ENCODE peak calls at places on chromosomes 6 and 20, in five cellular contexts. One of them, this sample, is unnamed.

GRCh38 chr6:137630666-137631065 is 136.5 kb upstream of the OLIG3 start:
- DNase-seq in AG09319: no peak
- DNase-seq in OCI-LY7: no peak
- DNase-seq in endothelial cell: no peak
- DNase-seq in CD8-positive, alpha-beta T cell: no peak
- DNase-seq in this sample: no peak

GRCh38 chr6:78947962-78948361 is 80.6 kb downstream of the IRAK1BP1 start:
- DNase-seq in AG09319: no peak
- DNase-seq in OCI-LY7: no peak
- DNase-seq in endothelial cell: no peak
- DNase-seq in CD8-positive, alpha-beta T cell: no peak
- DNase-seq in this sample: no peak

GRCh38 chr6:104929348-104929747 is 27.6 kb upstream of the LIN28B start:
- DNase-seq in AG09319: no peak
- DNase-seq in OCI-LY7: no peak
- DNase-seq in endothelial cell: no peak
- DNase-seq in CD8-positive, alpha-beta T cell: no peak
- DNase-seq in this sample: no peak

GRCh38 chr20:17570347-17571152 is 675 bp downstream of the DSTN start:
- DNase-seq in AG09319: no peak
- DNase-seq in OCI-LY7: peak
- DNase-seq in endothelial cell: peak
- DNase-seq in CD8-positive, alpha-beta T cell: peak
- DNase-seq in this sample: no peak

GRCh38 chr20:49384437-49385434 is 97.7 kb downstream of the KCNB1 start:
- DNase-seq in AG09319: no peak
- DNase-seq in OCI-LY7: peak
- DNase-seq in endothelial cell: peak
- DNase-seq in CD8-positive, alpha-beta T cell: peak
- DNase-seq in this sample: peak

GRCh38 chr6:73585566-73586415 is 65.0 kb upstream of the EEF1A1 start:
- DNase-seq in AG09319: peak
- DNase-seq in OCI-LY7: peak
- DNase-seq in endothelial cell: peak
- DNase-seq in CD8-positive, alpha-beta T cell: peak
- DNase-seq in this sample: no peak

GRCh38 chr6:71473908-71474307 is 185.3 kb downstream of the OGFRL1 start:
- DNase-seq in AG09319: no peak
- DNase-seq in OCI-LY7: no peak
- DNase-seq in endothelial cell: no peak
- DNase-seq in CD8-positive, alpha-beta T cell: no peak
- DNase-seq in this sample: no peak

GRCh38 chr6:141685416-141685815 is 447.3 kb upstream of the GJE1 start:
- DNase-seq in AG09319: no peak
- DNase-seq in OCI-LY7: no peak
- DNase-seq in endothelial cell: no peak
- DNase-seq in CD8-positive, alpha-beta T cell: no peak
- DNase-seq in this sample: no peak

GRCh38 chr6:91730710-91731109 is 1143.8 kb upstream of the MAP3K7 start:
- DNase-seq in AG09319: no peak
- DNase-seq in OCI-LY7: no peak
- DNase-seq in endothelial cell: no peak
- DNase-seq in CD8-positive, alpha-beta T cell: no peak
- DNase-seq in this sample: no peak

GRCh38 chr20:59255256-59255655 is 45.2 kb upstream of the EDN3 start:
- DNase-seq in AG09319: no peak
- DNase-seq in OCI-LY7: no peak
- DNase-seq in endothelial cell: no peak
- DNase-seq in CD8-positive, alpha-beta T cell: no peak
- DNase-seq in this sample: no peak

GRCh38 chr20:59250293-59250692 is 50.1 kb upstream of the EDN3 start:
- DNase-seq in AG09319: no peak
- DNase-seq in OCI-LY7: no peak
- DNase-seq in endothelial cell: no peak
- DNase-seq in CD8-positive, alpha-beta T cell: no peak
- DNase-seq in this sample: no peak

GRCh38 chr20:59258103-59258705 is 42.2 kb upstream of the EDN3 start:
- DNase-seq in AG09319: no peak
- DNase-seq in OCI-LY7: no peak
- DNase-seq in endothelial cell: no peak
- DNase-seq in CD8-positive, alpha-beta T cell: no peak
- DNase-seq in this sample: no peak

GRCh38 chr20:59253325-59253724 is 47.1 kb upstream of the EDN3 start:
- DNase-seq in AG09319: no peak
- DNase-seq in OCI-LY7: no peak
- DNase-seq in endothelial cell: no peak
- DNase-seq in CD8-positive, alpha-beta T cell: peak
- DNase-seq in this sample: no peak

GRCh38 chr20:59253779-59254319 is 46.6 kb upstream of the EDN3 start:
- DNase-seq in AG09319: no peak
- DNase-seq in OCI-LY7: no peak
- DNase-seq in endothelial cell: no peak
- DNase-seq in CD8-positive, alpha-beta T cell: peak
- DNase-seq in this sample: peak
- TF ChIP-seq CTCF in AG09319: no peak
- TF ChIP-seq CTCF in OCI-LY7: peak
- TF ChIP-seq CTCF in endothelial cell: no peak
- TF ChIP-seq CTCF in CD8-positive, alpha-beta T cell: no peak
- TF ChIP-seq CTCF in this sample: no peak

GRCh38 chr20:54199283-54199682 is 8.6 kb upstream of the PFDN4 start:
- DNase-seq in AG09319: no peak
- DNase-seq in OCI-LY7: no peak
- DNase-seq in endothelial cell: no peak
- DNase-seq in CD8-positive, alpha-beta T cell: no peak
- DNase-seq in this sample: no peak

GRCh38 chr20:54197621-54198604 is 10.0 kb upstream of the PFDN4 start:
- DNase-seq in AG09319: peak
- DNase-seq in OCI-LY7: peak
- DNase-seq in endothelial cell: no peak
- DNase-seq in CD8-positive, alpha-beta T cell: no peak
- DNase-seq in this sample: no peak

GRCh38 chr20:54193817-54194216 is 14.1 kb upstream of the PFDN4 start:
- DNase-seq in AG09319: no peak
- DNase-seq in OCI-LY7: no peak
- DNase-seq in endothelial cell: no peak
- DNase-seq in CD8-positive, alpha-beta T cell: no peak
- DNase-seq in this sample: no peak

GRCh38 chr20:54195483-54196472 is 12.1 kb upstream of the PFDN4 start:
- DNase-seq in AG09319: no peak
- DNase-seq in OCI-LY7: peak
- DNase-seq in endothelial cell: no peak
- DNase-seq in CD8-positive, alpha-beta T cell: no peak
- DNase-seq in this sample: no peak

DNA sequence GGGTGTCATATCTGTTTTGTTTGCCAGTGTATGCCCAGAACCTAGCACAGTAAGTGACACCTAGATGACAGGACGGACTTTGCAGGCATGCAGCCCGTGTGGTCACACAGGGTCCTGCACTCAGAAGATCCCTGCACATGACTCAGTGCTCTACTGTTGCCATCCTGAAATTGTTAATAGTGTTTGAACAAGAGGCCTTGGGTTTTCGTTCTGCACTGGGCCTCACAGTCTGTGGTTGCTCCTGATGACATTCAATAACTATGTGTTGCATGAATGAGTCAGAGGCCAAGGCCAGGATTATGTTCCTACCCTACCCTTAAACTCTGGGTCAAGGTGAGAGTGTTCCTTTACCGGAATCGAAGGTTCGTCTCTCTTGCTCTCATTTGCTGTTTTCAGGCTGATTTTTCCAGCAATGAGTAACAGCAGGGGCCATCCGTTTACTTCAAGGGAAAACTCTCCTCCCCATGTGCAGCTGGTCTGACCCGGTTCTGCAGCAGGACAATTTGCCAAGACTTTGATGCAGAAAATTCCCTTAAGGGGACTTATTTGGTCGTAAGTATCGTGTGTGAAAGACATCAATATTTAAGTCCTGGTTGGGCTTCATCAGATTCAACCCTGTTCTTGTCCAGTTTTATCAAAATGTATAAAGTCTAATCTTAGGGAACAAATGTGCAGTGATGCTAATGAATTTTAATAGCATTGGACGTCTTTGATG is 13.0 kb upstream of the PFDN4 start:
- DNase-seq in AG09319: no peak
- DNase-seq in OCI-LY7: no peak
- DNase-seq in endothelial cell: no peak
- DNase-seq in CD8-positive, alpha-beta T cell: no peak
- DNase-seq in this sample: no peak
- TF ChIP-seq CTCF in AG09319: no peak
- TF ChIP-seq CTCF in OCI-LY7: no peak
- TF ChIP-seq CTCF in endothelial cell: peak
- TF ChIP-seq CTCF in CD8-positive, alpha-beta T cell: no peak
- TF ChIP-seq CTCF in this sample: no peak

GRCh38 chr20:32667030-32667429 is 6.7 kb downstream of the C20orf203 start:
- DNase-seq in AG09319: no peak
- DNase-seq in OCI-LY7: no peak
- DNase-seq in endothelial cell: no peak
- DNase-seq in CD8-positive, alpha-beta T cell: no peak
- DNase-seq in this sample: no peak

GRCh38 chr20:32663704-32664351 is 9.9 kb downstream of the C20orf203 start:
- DNase-seq in AG09319: no peak
- DNase-seq in OCI-LY7: no peak
- DNase-seq in endothelial cell: no peak
- DNase-seq in CD8-positive, alpha-beta T cell: no peak
- DNase-seq in this sample: no peak

GRCh38 chr20:32664352-32665159 is 9.2 kb downstream of the C20orf203 start:
- DNase-seq in AG09319: no peak
- DNase-seq in OCI-LY7: no peak
- DNase-seq in endothelial cell: no peak
- DNase-seq in CD8-positive, alpha-beta T cell: no peak
- DNase-seq in this sample: no peak

GRCh38 chr20:32660661-32661060 is 13.1 kb downstream of the C20orf203 start:
- DNase-seq in AG09319: no peak
- DNase-seq in OCI-LY7: no peak
- DNase-seq in endothelial cell: no peak
- DNase-seq in CD8-positive, alpha-beta T cell: no peak
- DNase-seq in this sample: no peak

DNA sequence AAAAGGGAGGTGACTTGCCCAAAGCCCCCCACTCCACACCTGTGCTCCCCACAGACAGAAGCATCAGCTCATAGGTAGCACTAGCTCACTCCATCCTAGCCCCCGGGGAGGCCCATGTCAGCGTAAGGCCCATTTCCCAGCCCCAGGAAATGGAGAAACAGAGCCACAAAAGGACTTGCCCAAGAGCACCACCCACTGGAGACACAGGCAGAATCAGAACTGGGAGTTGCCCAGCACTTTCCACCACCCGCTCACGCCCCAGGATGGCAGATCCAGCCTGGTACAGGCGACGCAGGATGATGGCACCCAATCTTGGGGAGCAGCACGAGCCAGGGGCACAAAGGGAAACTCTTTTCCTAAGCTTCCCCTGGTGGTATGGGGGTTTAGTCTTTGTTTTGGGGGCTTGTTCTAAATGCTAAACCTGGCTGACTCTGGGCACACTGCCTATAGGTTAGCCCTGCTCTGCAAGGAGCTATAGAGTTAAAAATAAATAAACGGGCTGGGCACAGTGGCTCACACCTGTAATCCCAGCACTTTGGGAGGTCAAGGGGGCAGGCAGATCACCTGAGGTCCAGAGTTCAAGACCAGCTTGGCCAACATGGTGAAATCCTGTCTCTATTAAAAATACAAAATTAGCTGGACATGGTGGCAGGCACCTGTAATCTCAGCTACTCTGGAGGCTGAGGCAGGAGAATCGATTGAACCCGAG is 11.8 kb downstream of the C20orf203 start:
- DNase-seq in AG09319: no peak
- DNase-seq in OCI-LY7: no peak
- DNase-seq in endothelial cell: no peak
- DNase-seq in CD8-positive, alpha-beta T cell: no peak
- DNase-seq in this sample: no peak
- TF ChIP-seq CTCF in AG09319: no peak
- TF ChIP-seq CTCF in OCI-LY7: peak
- TF ChIP-seq CTCF in endothelial cell: no peak
- TF ChIP-seq CTCF in CD8-positive, alpha-beta T cell: no peak
- TF ChIP-seq CTCF in this sample: no peak

DNA sequence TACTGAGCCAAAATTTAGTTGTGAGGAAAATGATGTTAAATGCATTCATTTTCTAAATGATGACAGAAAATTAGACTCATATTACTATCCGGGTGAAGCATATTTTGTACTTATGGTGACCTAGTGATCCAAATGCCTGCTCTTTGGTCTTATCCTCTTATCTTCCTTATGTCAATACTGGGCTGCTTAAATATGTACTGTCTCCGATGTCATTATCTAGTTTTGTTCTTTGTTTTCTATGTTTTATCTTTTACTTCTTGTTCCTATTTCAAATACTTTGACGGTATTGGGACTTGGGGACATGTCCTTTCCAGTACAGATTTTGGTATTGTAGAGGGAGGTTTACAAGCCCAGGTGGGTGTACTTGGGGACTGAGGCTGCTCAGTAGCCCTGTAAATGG is 124.6 kb upstream of the ESR1 start:
- DNase-seq in AG09319: no peak
- DNase-seq in OCI-LY7: no peak
- DNase-seq in endothelial cell: no peak
- DNase-seq in CD8-positive, alpha-beta T cell: no peak
- DNase-seq in this sample: no peak
- TF ChIP-seq CTCF in AG09319: no peak
- TF ChIP-seq CTCF in OCI-LY7: no peak
- TF ChIP-seq CTCF in endothelial cell: no peak
- TF ChIP-seq CTCF in CD8-positive, alpha-beta T cell: no peak
- TF ChIP-seq CTCF in this sample: no peak

GRCh38 chr6:85792278-85792677 is 149.6 kb upstream of the SYNCRIP start:
- DNase-seq in AG09319: no peak
- DNase-seq in OCI-LY7: no peak
- DNase-seq in endothelial cell: no peak
- DNase-seq in CD8-positive, alpha-beta T cell: no peak
- DNase-seq in this sample: no peak

GRCh38 chr6:85797993-85798392 is 155.3 kb upstream of the SYNCRIP start:
- DNase-seq in AG09319: no peak
- DNase-seq in OCI-LY7: no peak
- DNase-seq in endothelial cell: no peak
- DNase-seq in CD8-positive, alpha-beta T cell: no peak
- DNase-seq in this sample: no peak

GRCh38 chr6:85798934-85799490 is 156.3 kb upstream of the SYNCRIP start:
- DNase-seq in AG09319: no peak
- DNase-seq in OCI-LY7: no peak
- DNase-seq in endothelial cell: no peak
- DNase-seq in CD8-positive, alpha-beta T cell: no peak
- DNase-seq in this sample: no peak

GRCh38 chr6:85795966-85796365 is 153.3 kb upstream of the SYNCRIP start:
- DNase-seq in AG09319: no peak
- DNase-seq in OCI-LY7: no peak
- DNase-seq in endothelial cell: no peak
- DNase-seq in CD8-positive, alpha-beta T cell: no peak
- DNase-seq in this sample: no peak
- TF ChIP-seq CTCF in AG09319: no peak
- TF ChIP-seq CTCF in OCI-LY7: no peak
- TF ChIP-seq CTCF in endothelial cell: no peak
- TF ChIP-seq CTCF in CD8-positive, alpha-beta T cell: no peak
- TF ChIP-seq CTCF in this sample: no peak

This sample was measured in CD4-positive, alpha-beta T cell.